ENCODE peak calls at places on chromosome 9, in eight cellular contexts. G, J, B, K, Y, A, L and P are unnamed samples.

GRCh38 chr9:85871008-85871407 is 69.9 kb upstream of the NAA35 start:
- DNase-seq in B (no peak), A (no peak), G (no peak), K (no peak), J (no peak), Y (no peak), L (no peak), P (no peak)

GRCh38 chr9:32550046-32550608 is 2.0 kb upstream of the SMIM27 start:
- DNase-seq in J (no peak), A (no peak), K (no peak), L (peak), Y (no peak), B (no peak), G (no peak), P (no peak)

GRCh38 chr9:130662099-130662926 is 2.1 kb upstream of the PRDM12 start:
- DNase-seq in L (no peak), B (no peak), G (no peak), J (no peak), Y (no peak), A (no peak), K (no peak), P (no peak)

GRCh38 chr9:101062686-101063085 is 34.2 kb downstream of the PLPPR1 start:
- DNase-seq in L (no peak), A (no peak), G (no peak), B (no peak), J (no peak), Y (no peak), K (no peak), P (no peak)

GRCh38 chr9:126116351-126117157 is 210.1 kb upstream of the MVB12B start:
- DNase-seq in A (no peak), G (no peak), K (no peak), B (no peak), Y (peak), L (no peak), J (no peak), P (no peak)

GRCh38 chr9:133730994-133731715 is 7.0 kb downstream of the SARDH start:
- DNase-seq in G (no peak), L (no peak), Y (peak), K (no peak), J (no peak), A (no peak), B (no peak), P (no peak)

GRCh38 chr9:19281801-19282200 is 51.3 kb downstream of the DENND4C start:
- DNase-seq in Y (no peak), K (no peak), L (no peak), A (no peak), J (no peak), B (no peak), G (no peak), P (no peak)

GRCh38 chr9:127404631-127405030 is 7.7 kb downstream of the SLC2A8 start:
- DNase-seq in B (no peak), G (no peak), Y (no peak), A (no peak), K (no peak), J (no peak), L (no peak), P (no peak)

GRCh38 chr9:83649515-83649914 is 26.6 kb downstream of the IDNK start:
- DNase-seq in Y (no peak), J (no peak), K (no peak), L (no peak), A (no peak), B (no peak), G (no peak), P (no peak)

GRCh38 chr9:134163374-134164196 is 779 bp downstream of the RNU6ATAC start:
- DNase-seq in L (peak), Y (peak), G (peak), J (peak), A (no peak), B (peak), K (no peak), P (no peak)

GRCh38 chr9:105194234-105194633 is 50.2 kb upstream of the SLC44A1 start:
- DNase-seq in K (no peak), L (no peak), Y (no peak), A (no peak), G (no peak), J (peak), B (no peak), P (no peak)

GRCh38 chr9:108272350-108272899 is 583.4 kb downstream of the ACTL7B start:
- DNase-seq in J (no peak), K (no peak), B (no peak), G (peak), Y (peak), L (peak), A (no peak), P (no peak)

GRCh38 chr9:130432796-130433167 is 12.0 kb upstream of the ASS1 start:
- DNase-seq in J (no peak), Y (no peak), A (no peak), L (no peak), K (no peak), G (no peak), B (no peak), P (no peak)

GRCh38 chr9:89928521-89929275 is 323.9 kb downstream of the GADD45G start:
- DNase-seq in K (no peak), J (no peak), B (no peak), L (no peak), G (no peak), A (no peak), Y (no peak), P (no peak)

GRCh38 chr9:1087120-1087881 is 37.1 kb downstream of the DMRT2 start:
- DNase-seq in Y (no peak), K (no peak), G (no peak), L (no peak), A (no peak), B (no peak), J (no peak), P (no peak)

GRCh38 chr9:86763795-86764194 is 183.5 kb downstream of the GAS1 start:
- DNase-seq in Y (no peak), L (no peak), K (no peak), J (peak), A (no peak), G (no peak), B (no peak), P (no peak)

GRCh38 chr9:91207889-91208651 is 153.6 kb downstream of the AUH start:
- DNase-seq in B (no peak), A (no peak), Y (no peak), L (peak), K (no peak), J (peak), G (no peak), P (no peak)

GRCh38 chr9:136726631-136727191 is 14.3 kb downstream of the DIPK1B start:
- DNase-seq in G (no peak), K (no peak), B (peak), A (no peak), L (no peak), Y (no peak), J (peak), P (no peak)